ENCODE peak calls at places on chromosome 7, in ten cellular contexts. R is anterior cingulate cortex; I is HTR-8/SVneo; H is OCI-M1; N is NCI-H1092; U is substantia nigra; G is effector memory CD8-positive, alpha-beta T cell; S is glutamatergic neuron; M is NCI-H1694 treated with DMSO at 0.1 percent for 48 hours; X is activated gamma-delta T cell. P is an unnamed sample.
A peak's percentile ranks its signal among the peaks of the same experiment; 100 is the strongest.

GRCh38 chr7:108568801-108569380 is 615 bp downstream of the THAP5 start:
- DNase-seq in R (no peak), I (no peak), H (no peak), N (no peak), U (no peak), G (no peak), S (no peak), M (peak; percentile 53), X (no peak), P (no peak)

GRCh38 chr7:27097686-27098492 is 2.1 kb upstream of the HOXA1 start:
- DNase-seq in R (no peak), I (no peak), H (no peak), N (no peak), U (no peak), G (no peak), S (no peak), M (no peak), X (no peak), P (no peak)

GRCh38 chr7:151717415-151717814 is 159.5 kb downstream of the PRKAG2 start:
- DNase-seq in R (peak; percentile 46), I (no peak), H (no peak), N (no peak), U (no peak), G (no peak), S (no peak), M (no peak), X (no peak), P (no peak)

GRCh38 chr7:99137418-99138180 is 6.3 kb downstream of the SMURF1 start:
- DNase-seq in R (no peak), I (peak; percentile 31), H (no peak), N (no peak), U (no peak), G (no peak), S (no peak), M (no peak), X (no peak), P (no peak)

GRCh38 chr7:19899517-19899916 is 126.1 kb upstream of the TMEM196 start:
- DNase-seq in R (no peak), I (no peak), H (no peak), N (no peak), U (no peak), G (no peak), S (no peak), M (no peak), X (no peak), P (no peak)

GRCh38 chr7:29955799-29956476 is 33.7 kb downstream of the SCRN1 start:
- DNase-seq in R (no peak), I (no peak), H (peak; percentile 10), N (no peak), U (no peak), G (peak; percentile 3), S (peak; percentile 23), M (no peak), X (no peak), P (no peak)

GRCh38 chr7:66758964-66759628 is 18.6 kb downstream of the RABGEF1 start:
- DNase-seq in R (no peak), I (no peak), H (no peak), N (no peak), U (no peak), G (no peak), S (no peak), M (no peak), X (no peak), P (no peak)

GRCh38 chr7:116353614-116354013 is 143.3 kb downstream of the TES start:
- DNase-seq in R (no peak), I (no peak), H (no peak), N (no peak), U (no peak), G (no peak), S (no peak), M (no peak), X (no peak), P (no peak)

GRCh38 chr7:42192851-42193456 is 44.1 kb downstream of the GLI3 start:
- DNase-seq in R (no peak), I (no peak), H (no peak), N (no peak), U (no peak), G (no peak), S (no peak), M (no peak), X (no peak), P (peak; percentile 59)

GRCh38 chr7:104410742-104411141 is 82.3 kb downstream of the LHFPL3 start:
- DNase-seq in R (no peak), I (no peak), H (no peak), N (no peak), U (no peak), G (no peak), S (no peak), M (no peak), X (no peak), P (no peak)

GRCh38 chr7:21996641-21997040 is 50.9 kb upstream of the CDCA7L start:
- DNase-seq in R (no peak), I (no peak), H (no peak), N (no peak), U (no peak), G (no peak), S (no peak), M (no peak), X (no peak), P (no peak)

GRCh38 chr7:147432068-147432467 is 1158.5 kb upstream of the C7orf33 start:
- DNase-seq in R (no peak), I (no peak), H (peak; percentile 61), N (peak; percentile 70), U (peak; percentile 14), G (no peak), S (no peak), M (peak; percentile 44), X (no peak), P (no peak)

P was measured in foreskin melanocyte.